ENCODE peak calls at places on chromosomes 11 and 22, in six cellular contexts. B, O, V, K, G and M are unnamed samples. For H3K36me3, the result is how much of the 10 kb centered on the place peaks cover.

GRCh38 chr22:48096846-48097665 is 1334.6 kb downstream of the TBC1D22A start:
- DNase-seq in O (no peak), K (no peak), B (no peak), V (peak), G (no peak), M (no peak)

GRCh38 chr11:65381721-65382035 is 768 bp downstream of the SLC25A45 start:
- DNase-seq in V (no peak), K (no peak), O (no peak), G (peak), B (no peak), M (peak)

GRCh38 chr11:84465040-84465439 is 1162.1 kb downstream of the DLG2 start:
- DNase-seq in V (no peak), O (no peak), K (no peak), G (no peak), B (no peak), M (no peak)

GRCh38 chr11:60797846-60798630 is 12.9 kb downstream of the MS4A10 start:
- DNase-seq in K (no peak), G (no peak), V (no peak), O (peak), B (no peak), M (no peak)

GRCh38 chr11:35288817-35289541 is 130.4 kb downstream of the SLC1A2 start:
- DNase-seq in O (no peak), G (no peak), V (no peak), K (no peak), B (no peak), M (no peak)

GRCh38 chr11:67082071-67082791 is 25.6 kb downstream of the RHOD start:
- DNase-seq in G (no peak), K (peak), V (no peak), O (no peak), B (no peak), M (no peak)

GRCh38 chr11:134524201-134524600 is 112.2 kb upstream of the B3GAT1 start:
- DNase-seq in B (no peak), V (no peak), G (no peak), K (no peak), O (peak), M (peak)

GRCh38 chr22:49208003-49208402 is 619.7 kb downstream of the BRD1 start:
- DNase-seq in V (peak), O (no peak), G (no peak), B (no peak), K (no peak), M (no peak)

GRCh38 chr22:27576815-27577564 is 224.6 kb downstream of the MN1 start:
- DNase-seq in O (no peak), V (no peak), G (no peak), K (peak), B (no peak), M (peak)

GRCh38 chr11:3920148-3920852 is 64.8 kb downstream of the STIM1 start:
- DNase-seq in V (peak), B (peak), G (peak), O (peak), K (no peak), M (no peak)

GRCh38 chr11:130379276-130379675 is 49.1 kb downstream of the ADAMTS8 start:
- DNase-seq in K (no peak), V (no peak), B (no peak), G (no peak), O (no peak), M (no peak)

GRCh38 chr22:41092847-41093371 is 517 bp downstream of the EP300 start:
- DNase-seq in G (peak), V (no peak), K (peak), B (peak), O (peak), M (no peak)

GRCh38 chr11:22957890-22958289 is 97.6 kb upstream of the CCDC179 start:
- DNase-seq in O (no peak), K (no peak), G (no peak), B (no peak), V (no peak), M (no peak)

GRCh38 chr11:9138612-9139579 is 47.5 kb upstream of the SCUBE2 start:
- DNase-seq in B (peak), G (peak), V (no peak), O (no peak), K (no peak), M (no peak)

GRCh38 chr11:18705651-18706281 is 7.2 kb downstream of the TMEM86A start:
- DNase-seq in G (no peak), V (peak), O (peak), K (peak), B (peak), M (peak)

GRCh38 chr11:22624742-22625447 is 728 bp downstream of the FANCF start:
- DNase-seq in B (peak), G (peak), K (peak), O (peak), V (peak), M (peak)

GRCh38 chr22:20268350-20269012 is 363 bp upstream of the RTN4R start:
- DNase-seq in G (peak), B (peak), K (peak), O (peak), V (peak), M (peak)

GRCh38 chr22:37639771-37640590 is 512 bp downstream of the SH3BP1 start:
- DNase-seq in K (peak), G (no peak), B (no peak), V (no peak), O (no peak), M (no peak)

GRCh38 chr22:38203855-38204497 is 2.2 kb downstream of the MAFF start:
- DNase-seq in B (no peak), O (no peak), K (no peak), G (no peak), V (no peak), M (no peak)

GRCh38 chr22:50674127-50674493 is 1.5 kb downstream of the SHANK3 start:
- DNase-seq in K (peak), V (no peak), O (no peak), G (no peak), B (no peak), M (no peak)

GRCh38 chr11:2517016-2517385 is 72.2 kb downstream of the KCNQ1 start:
- DNase-seq in O (peak), K (no peak), B (no peak), V (peak), G (no peak), M (peak)

GRCh38 chr22:23180301-23180892 is at the start of gene BCR:
- DNase-seq in O (peak), G (peak), V (peak), B (peak), K (peak), M (peak)

GRCh38 chr11:65867284-65868071 is 5.1 kb downstream of the EFEMP2 start:
- DNase-seq in K (peak), O (peak), V (no peak), B (no peak), G (no peak), M (peak)

GRCh38 chr11:105108247-105108646 is 31.3 kb downstream of the CARD18 start:
- DNase-seq in V (no peak), B (peak), G (no peak), K (no peak), O (no peak), M (no peak)

GRCh38 chr22:50015451-50016307 is 3.1 kb upstream of the IL17REL start:
- DNase-seq in B (no peak), O (no peak), V (no peak), G (no peak), K (no peak), M (no peak)

GRCh38 chr11:8810331-8811301 is 100.4 kb upstream of the AKIP1 start:
- DNase-seq in V (peak), K (peak), O (peak), G (peak), B (peak), M (peak)

GRCh38 chr11:95716266-95716665 is 73.3 kb downstream of the FAM76B start:
- DNase-seq in K (no peak), G (no peak), O (no peak), V (no peak), B (no peak), M (no peak)

GRCh38 chr11:46351606-46352005 is 4.3 kb downstream of the DGKZ start:
- DNase-seq in K (no peak), G (no peak), V (no peak), O (no peak), B (no peak), M (no peak)
- H3K36me3 ChIP-seq in K (under half), G (under half), V (under half), O (under half), B (under half), M (under half)

DNA sequence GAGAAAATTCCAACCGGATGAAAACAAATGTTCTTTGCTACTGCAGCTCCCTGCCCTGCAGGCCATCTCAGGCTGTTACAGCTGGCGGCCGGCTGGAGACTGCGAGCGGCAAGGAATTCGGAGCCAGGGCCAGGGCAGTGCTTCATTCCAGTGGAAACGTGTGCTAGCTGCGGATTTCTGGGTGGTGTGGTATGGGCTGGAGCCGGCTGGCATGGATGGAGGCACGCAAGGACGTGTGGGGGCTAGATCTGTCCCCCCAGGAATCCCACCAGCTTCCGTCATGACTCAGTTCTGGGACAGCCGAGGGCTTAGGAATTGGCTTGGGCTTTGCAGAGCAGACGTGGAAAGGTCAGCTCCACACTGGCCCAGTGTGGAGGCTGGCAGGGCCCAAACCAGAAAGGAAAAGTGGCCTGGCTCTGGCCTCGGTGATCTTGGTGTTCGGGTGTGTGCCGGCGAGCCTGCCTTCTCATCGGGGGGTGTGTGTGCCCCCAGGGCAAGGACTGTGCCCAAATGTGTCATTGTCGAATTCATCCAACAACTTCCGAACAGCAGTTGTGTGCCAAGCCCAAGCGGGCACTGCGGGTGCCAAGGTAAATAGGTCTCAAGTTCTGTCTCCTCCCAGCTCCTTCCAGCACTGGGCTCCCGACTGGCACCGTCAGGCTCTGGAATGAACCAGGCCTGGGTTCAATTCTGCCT is 48.1 kb upstream of the SHISAL1 start:
- DNase-seq in G (no peak), V (no peak), O (peak), B (peak), K (peak), M (peak)
- TF ChIP-seq CTCF in G (no peak), V (no peak), O (peak), B (no peak), K (no peak), M (peak)

GRCh38 chr11:122791411-122791810 is 46.9 kb upstream of the CRTAM start:
- DNase-seq in G (no peak), O (no peak), V (no peak), K (no peak), B (no peak), M (no peak)
- H3K36me3 ChIP-seq in G (under half), O (under half), V (under half), K (under half), B (under half), M (under half)

DNA sequence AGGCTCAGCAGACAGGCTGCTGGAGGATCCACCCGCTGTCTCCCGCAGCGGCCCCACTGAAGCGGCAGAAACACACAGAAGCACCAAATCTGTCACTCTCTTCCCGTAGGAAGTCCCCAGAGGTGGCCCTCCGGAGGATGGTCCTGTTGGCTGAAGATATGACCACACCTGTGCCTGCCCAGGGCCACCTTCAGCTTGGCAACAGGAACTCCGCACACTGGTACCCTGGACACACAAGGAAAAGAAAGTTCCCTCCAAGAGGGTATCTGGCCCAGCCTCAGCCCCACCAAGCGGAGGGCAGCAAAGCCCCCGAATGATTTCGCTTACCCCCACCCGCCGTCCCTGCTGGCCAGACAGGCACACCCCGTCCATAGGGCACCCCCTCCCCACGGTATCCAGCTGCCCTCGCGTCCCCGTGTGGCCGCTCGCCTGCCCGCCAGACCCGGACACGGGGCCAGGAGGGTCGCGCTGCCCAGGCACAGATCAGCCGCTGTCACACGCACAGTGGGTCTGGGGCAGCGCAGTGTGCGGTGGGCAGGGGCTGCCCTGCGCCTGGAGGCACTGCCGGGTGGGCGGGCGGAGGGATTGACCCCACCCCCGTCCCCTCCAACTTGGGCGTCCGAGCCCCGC is 7.0 kb downstream of the RASSF7 start:
- DNase-seq in O (no peak), B (no peak), G (no peak), V (no peak), K (no peak), M (no peak)
- TF ChIP-seq CTCF in O (no peak), B (no peak), G (no peak), V (no peak), K (no peak), M (no peak)